ENCODE peak calls at places on chromosome 22, in ten cellular contexts. N is HS-27A; T is activated naive CD4-positive, alpha-beta T cell treated with anti-CD3 and anti-CD28 coated beads for 36 hours; S is stimulated activated naive CD8-positive, alpha-beta T cell treated with anti-CD3 and anti-CD28 coated beads, Interleukin-15, Interleukin-2, amounts not matched to agents 100 U/mL and 50 U/mL, for 24 hours; J is tibial nerve; Y is foreskin fibroblast; L is NCI-H187; D is stimulated activated CD4-positive, alpha-beta T cell treated with anti-CD3 and anti-CD28 coated beads, Interleukin-4, amount 100 ng/mL, for 1 hour; H is NCI-H1092; W is GM23248. R is an unnamed sample.

GRCh38 chr22:36912694-36913430 is 566 bp upstream of the CSF2RB start:
- DNase-seq in N (no peak), T (no peak), S (no peak), J (no peak), Y (no peak), L (no peak), D (no peak), H (no peak), W (no peak), R (no peak)

GRCh38 chr22:21591695-21592094 is 24.2 kb downstream of the UBE2L3 start:
- DNase-seq in N (no peak), T (no peak), S (no peak), J (no peak), Y (no peak), L (no peak), D (no peak), H (no peak), W (no peak), R (peak; percentile 47)

GRCh38 chr22:37746366-37747089 is 49.7 kb downstream of the TRIOBP start:
- DNase-seq in N (no peak), T (peak; percentile 28), S (peak; percentile 52), J (no peak), Y (peak; percentile 49), L (no peak), D (no peak), H (no peak), W (peak; percentile 64), R (no peak)

GRCh38 chr22:37273126-37273845 is 9.0 kb upstream of the CYTH4 start:
- DNase-seq in N (no peak), T (no peak), S (peak; percentile 36), J (no peak), Y (peak; percentile 82), L (no peak), D (no peak), H (no peak), W (peak; percentile 82), R (no peak)

GRCh38 chr22:34587357-34588356 is 478.3 kb upstream of the ISX start:
- DNase-seq in N (no peak), T (no peak), S (no peak), J (no peak), Y (no peak), L (no peak), D (no peak), H (no peak), W (no peak), R (no peak)

GRCh38 chr22:43507235-43507634 is 95.4 kb downstream of the MPPED1 start:
- DNase-seq in N (no peak), T (no peak), S (no peak), J (no peak), Y (no peak), L (no peak), D (no peak), H (no peak), W (no peak), R (no peak)

GRCh38 chr22:19848298-19849224 is 6.1 kb downstream of the GNB1L start:
- DNase-seq in N (no peak), T (no peak), S (peak; percentile 29), J (no peak), Y (peak; percentile 65), L (no peak), D (no peak), H (no peak), W (peak; percentile 57), R (peak; percentile 84)

GRCh38 chr22:47918936-47919505 is 1156.6 kb downstream of the TBC1D22A start:
- DNase-seq in N (no peak), T (no peak), S (no peak), J (no peak), Y (no peak), L (no peak), D (no peak), H (peak; percentile 32), W (no peak), R (no peak)

GRCh38 chr22:49967333-49968241 is 7.0 kb downstream of the PIM3 start:
- DNase-seq in N (no peak), T (peak; percentile 41), S (peak; percentile 42), J (peak; percentile 61), Y (peak; percentile 65), L (no peak), D (peak; percentile 27), H (no peak), W (peak; percentile 37), R (no peak)

GRCh38 chr22:49255741-49256318 is 571.8 kb downstream of the BRD1 start:
- DNase-seq in N (no peak), T (no peak), S (no peak), J (no peak), Y (no peak), L (no peak), D (no peak), H (no peak), W (no peak), R (no peak)

GRCh38 chr22:39237276-39238123 is 7.3 kb downstream of the PDGFB start:
- DNase-seq in N (no peak), T (no peak), S (peak; percentile 47), J (no peak), Y (no peak), L (no peak), D (peak; percentile 40), H (no peak), W (no peak), R (no peak)

GRCh38 chr22:43400449-43400848 is 11.4 kb upstream of the MPPED1 start:
- DNase-seq in N (no peak), T (no peak), S (no peak), J (no peak), Y (no peak), L (no peak), D (no peak), H (no peak), W (no peak), R (no peak)

GRCh38 chr22:22692707-22693530 is 48.5 kb downstream of the GGTLC2 start:
- DNase-seq in N (no peak), T (peak; percentile 55), S (peak; percentile 71), J (no peak), Y (peak; percentile 79), L (peak; percentile 31), D (peak; percentile 72), H (peak; percentile 5), W (peak; percentile 81), R (peak; percentile 52)

GRCh38 chr22:28025866-28026575 is 107.0 kb upstream of the PITPNB start:
- DNase-seq in N (no peak), T (no peak), S (no peak), J (no peak), Y (no peak), L (no peak), D (no peak), H (no peak), W (no peak), R (no peak)

GRCh38 chr22:19823638-19824196 is 31.0 kb downstream of the GNB1L start:
- DNase-seq in N (no peak), T (no peak), S (no peak), J (no peak), Y (no peak), L (no peak), D (no peak), H (no peak), W (no peak), R (peak; percentile 41)

GRCh38 chr22:45230026-45230845 is 10.5 kb downstream of the KIAA0930 start:
- DNase-seq in N (no peak), T (no peak), S (no peak), J (no peak), Y (no peak), L (no peak), D (no peak), H (no peak), W (no peak), R (no peak)

GRCh38 chr22:47201186-47201995 is 438.9 kb downstream of the TBC1D22A start:
- DNase-seq in N (no peak), T (no peak), S (no peak), J (peak; percentile 5), Y (no peak), L (no peak), D (no peak), H (no peak), W (no peak), R (no peak)

GRCh38 chr22:37417737-37418348 is 9.4 kb downstream of the ELFN2 start:
- DNase-seq in N (no peak), T (no peak), S (no peak), J (no peak), Y (no peak), L (no peak), D (no peak), H (no peak), W (no peak), R (no peak)

GRCh38 chr22:27327981-27328721 is 473.4 kb downstream of the MN1 start:
- DNase-seq in N (no peak), T (peak; percentile 9), S (no peak), J (no peak), Y (no peak), L (no peak), D (no peak), H (no peak), W (no peak), R (no peak)

GRCh38 chr22:23752090-23752691 is 1.3 kb upstream of the ZNF70 start:
- DNase-seq in N (no peak), T (no peak), S (peak; percentile 19), J (no peak), Y (no peak), L (no peak), D (no peak), H (no peak), W (no peak), R (no peak)

GRCh38 chr22:19042285-19043110 is 79.7 kb downstream of the DGCR2 start:
- DNase-seq in N (no peak), T (no peak), S (no peak), J (no peak), Y (no peak), L (peak; percentile 22), D (no peak), H (no peak), W (no peak), R (no peak)

GRCh38 chr22:28180804-28181203 is 261.7 kb upstream of the PITPNB start:
- DNase-seq in N (no peak), T (no peak), S (no peak), J (no peak), Y (no peak), L (no peak), D (no peak), H (no peak), W (peak; percentile 32), R (no peak)

GRCh38 chr22:33539902-33540751 is 380.1 kb downstream of the LARGE1 start:
- DNase-seq in N (no peak), T (no peak), S (no peak), J (peak; percentile 59), Y (no peak), L (no peak), D (no peak), H (peak; percentile 14), W (peak; percentile 40), R (no peak)

GRCh38 chr22:19062909-19063308 is 59.3 kb downstream of the DGCR2 start:
- DNase-seq in N (no peak), T (no peak), S (no peak), J (no peak), Y (no peak), L (no peak), D (no peak), H (no peak), W (no peak), R (no peak)

GRCh38 chr22:37020192-37020479 is 594 bp downstream of the MPST start:
- DNase-seq in N (peak; percentile 20), T (no peak), S (no peak), J (no peak), Y (peak; percentile 72), L (no peak), D (no peak), H (no peak), W (peak; percentile 84), R (no peak)

GRCh38 chr22:41530612-41531421 is 13.5 kb downstream of the POLR3H start:
- DNase-seq in N (no peak), T (no peak), S (no peak), J (no peak), Y (no peak), L (no peak), D (no peak), H (no peak), W (no peak), R (no peak)

GRCh38 chr22:19868773-19869471 is 14.2 kb upstream of the GNB1L start:
- DNase-seq in N (no peak), T (no peak), S (peak; percentile 3), J (peak; percentile 47), Y (no peak), L (no peak), D (peak; percentile 1), H (no peak), W (no peak), R (no peak)

GRCh38 chr22:42077486-42078125 is 1.9 kb upstream of the SMDT1 start:
- DNase-seq in N (no peak), T (no peak), S (no peak), J (no peak), Y (no peak), L (no peak), D (no peak), H (no peak), W (no peak), R (no peak)

R was measured in PC-9.